ENCODE peak calls at places on chromosomes 1 and 21, in nine cellular contexts. P is astrocyte; Y is aorta; R is lower lobe of right lung; I is cardiac muscle cell; F is K562; Q is adrenal gland; K is sigmoid colon; U is CD8-positive, alpha-beta memory T cell. H is an unnamed sample.

GRCh38 chr1:243718893-243719292 is 131.2 kb downstream of the AKT3 start:
- DNase-seq in P (peak; percentile 94), Y (no peak), R (no peak), I (peak; percentile 86), F (no peak), Q (no peak), K (no peak), U (no peak), H (no peak)

GRCh38 chr1:22814176-22815042 is 103.8 kb downstream of the EPHB2 start:
- DNase-seq in P (peak; percentile 35), Y (peak; percentile 76), R (peak; percentile 77), I (no peak), F (no peak), Q (peak; percentile 89), K (peak; percentile 96), U (no peak), H (no peak)

GRCh38 chr1:36717431-36717830 is 234.7 kb upstream of the CSF3R start:
- DNase-seq in P (no peak), Y (no peak), R (no peak), I (no peak), F (no peak), Q (no peak), K (no peak), U (no peak), H (no peak)

GRCh38 chr1:209150114-209150513 is 433.4 kb upstream of the CAMK1G start:
- DNase-seq in P (peak; percentile 39), Y (no peak), R (no peak), I (peak; percentile 55), F (no peak), Q (no peak), K (no peak), U (no peak), H (peak; percentile 31)

GRCh38 chr21:44880762-44881585 is 7.5 kb upstream of the PTTG1IP start:
- DNase-seq in P (peak; percentile 80), Y (peak; percentile 38), R (no peak), I (peak; percentile 80), F (no peak), Q (no peak), K (peak; percentile 53), U (no peak), H (peak; percentile 25)

GRCh38 chr1:45957684-45958083 is 154.3 kb downstream of the MAST2 start:
- DNase-seq in P (no peak), Y (no peak), R (no peak), I (peak; percentile 15), F (no peak), Q (peak; percentile 75), K (no peak), U (no peak), H (no peak)

GRCh38 chr1:32763221-32763620 is 53.9 kb downstream of the YARS1 start:
- DNase-seq in P (no peak), Y (no peak), R (peak; percentile 3), I (no peak), F (no peak), Q (no peak), K (no peak), U (no peak), H (no peak)

GRCh38 chr1:247548092-247548491 is 842 bp upstream of the GCSAML start:
- DNase-seq in P (no peak), Y (no peak), R (no peak), I (no peak), F (peak; percentile 44), Q (no peak), K (no peak), U (no peak), H (no peak)

GRCh38 chr1:223189903-223190724 is 47.1 kb upstream of the TLR5 start:
- DNase-seq in P (peak; percentile 87), Y (no peak), R (no peak), I (no peak), F (no peak), Q (no peak), K (no peak), U (peak; percentile 59), H (peak; percentile 72)

GRCh38 chr1:39933956-39934941 is 20.7 kb upstream of the MFSD2A start:
- DNase-seq in P (peak; percentile 73), Y (peak; percentile 92), R (peak; percentile 92), I (peak; percentile 100), F (no peak), Q (peak; percentile 80), K (peak; percentile 91), U (no peak), H (peak; percentile 74)

GRCh38 chr1:214548988-214549387 is 2.4 kb downstream of the PTPN14 start:
- DNase-seq in P (peak; percentile 61), Y (no peak), R (peak; percentile 63), I (peak; percentile 49), F (no peak), Q (peak; percentile 85), K (peak; percentile 72), U (no peak), H (peak; percentile 47)

GRCh38 chr1:20190761-20191160 is 4.4 kb upstream of the PLA2G2C start:
- DNase-seq in P (no peak), Y (no peak), R (no peak), I (no peak), F (no peak), Q (no peak), K (no peak), U (no peak), H (no peak)

GRCh38 chr1:20188455-20188817 is 2.1 kb upstream of the PLA2G2C start:
- DNase-seq in P (no peak), Y (no peak), R (no peak), I (no peak), F (peak; percentile 38), Q (no peak), K (no peak), U (no peak), H (no peak)

GRCh38 chr1:20189664-20190063 is 3.3 kb upstream of the PLA2G2C start:
- DNase-seq in P (no peak), Y (no peak), R (no peak), I (no peak), F (no peak), Q (no peak), K (no peak), U (no peak), H (no peak)

GRCh38 chr1:20191266-20191665 is 4.9 kb upstream of the PLA2G2C start:
- DNase-seq in P (no peak), Y (no peak), R (no peak), I (no peak), F (no peak), Q (no peak), K (no peak), U (no peak), H (no peak)

GRCh38 chr1:20190256-20190655 is 3.9 kb upstream of the PLA2G2C start:
- DNase-seq in P (no peak), Y (no peak), R (no peak), I (no peak), F (no peak), Q (no peak), K (no peak), U (no peak), H (no peak)
- H3K27me3 ChIP-seq in P (peaks cover 48% of the 10 kb centered on the region), Y (no peaks in the 10 kb centered on the region), R (peaks cover 8% of the 10 kb centered on the region), I (no peaks in the 10 kb centered on the region), F (no peaks in the 10 kb centered on the region), Q (no peaks in the 10 kb centered on the region), K (no peaks in the 10 kb centered on the region), U (no peaks in the 10 kb centered on the region), H (peaks cover 3% of the 10 kb centered on the region)

DNA sequence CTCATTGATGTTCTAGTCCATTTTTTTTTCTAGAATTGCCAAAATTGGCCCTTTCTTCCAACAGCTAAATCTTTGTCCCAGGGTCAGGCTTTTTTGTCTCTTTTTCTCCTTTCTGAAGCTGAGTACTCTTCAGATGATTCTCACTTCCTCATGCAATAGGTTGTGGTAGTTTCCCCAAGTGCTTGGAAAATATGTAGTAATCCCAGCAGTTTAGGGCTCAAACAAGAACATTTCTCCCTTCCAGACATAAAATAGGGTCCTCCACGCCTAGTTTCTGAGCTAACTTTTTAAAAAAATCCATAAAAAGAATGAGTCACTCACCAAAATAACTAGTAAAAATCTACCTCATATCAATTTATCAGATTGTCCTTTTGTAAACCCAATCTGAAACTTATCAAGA is 10.0 kb upstream of the MCOLN3 start:
- DNase-seq in P (no peak), Y (no peak), R (no peak), I (no peak), F (no peak), Q (no peak), K (no peak), U (no peak), H (no peak)
- H3K27me3 ChIP-seq in P (no peaks in the 10 kb centered on the region), Y (no peaks in the 10 kb centered on the region), R (no peaks in the 10 kb centered on the region), I (no peaks in the 10 kb centered on the region), F (no peaks in the 10 kb centered on the region), Q (no peaks in the 10 kb centered on the region), K (no peaks in the 10 kb centered on the region), U (no peaks in the 10 kb centered on the region), H (no peaks in the 10 kb centered on the region)

DNA sequence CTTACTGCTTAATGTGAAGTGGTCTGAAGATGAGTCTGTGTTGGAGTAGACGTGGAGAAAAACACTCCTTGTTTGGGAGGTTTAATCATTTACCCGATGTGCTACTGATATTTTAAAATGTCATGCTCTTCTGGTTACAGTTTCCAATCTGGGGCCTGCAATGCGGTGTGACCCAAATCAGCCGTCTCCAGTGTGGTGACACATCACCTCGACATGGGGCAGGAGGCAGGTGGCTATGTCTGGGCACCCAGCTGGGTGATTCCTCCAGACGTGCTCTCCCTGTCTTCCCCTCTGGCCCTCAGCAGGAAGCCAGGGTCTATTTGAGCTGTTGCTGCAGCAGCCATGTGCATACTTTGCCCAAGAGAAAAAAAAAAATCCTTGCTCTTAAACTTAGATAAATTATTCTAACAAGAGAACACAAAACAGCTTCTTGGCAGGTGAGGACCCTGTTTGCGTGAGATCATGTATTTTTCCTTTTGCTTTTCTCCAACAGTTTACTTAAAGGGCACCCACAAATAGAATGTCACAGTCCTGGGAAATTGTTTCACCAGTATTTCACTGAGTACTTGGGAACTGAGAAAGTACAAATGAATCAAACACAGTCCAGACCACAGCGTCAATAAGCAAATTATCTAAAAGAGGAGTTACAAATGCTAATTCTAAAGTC is 38.9 kb upstream of the MAP10 start:
- DNase-seq in P (peak; percentile 38), Y (no peak), R (no peak), I (no peak), F (no peak), Q (no peak), K (no peak), U (no peak), H (no peak)
- H3K27me3 ChIP-seq in P (no peaks in the 10 kb centered on the region), Y (no peaks in the 10 kb centered on the region), R (no peaks in the 10 kb centered on the region), I (no peaks in the 10 kb centered on the region), F (no peaks in the 10 kb centered on the region), Q (no peaks in the 10 kb centered on the region), K (no peaks in the 10 kb centered on the region), U (no peaks in the 10 kb centered on the region), H (no peaks in the 10 kb centered on the region)

GRCh38 chr1:69569983-69570755 is 2.4 kb downstream of the LRRC7 start:
- DNase-seq in P (peak; percentile 29), Y (no peak), R (no peak), I (peak; percentile 47), F (no peak), Q (no peak), K (no peak), U (no peak), H (no peak)

GRCh38 chr1:69569281-69569970 is 1.7 kb downstream of the LRRC7 start:
- DNase-seq in P (no peak), Y (no peak), R (no peak), I (peak; percentile 3), F (peak; percentile 4), Q (no peak), K (no peak), U (no peak), H (no peak)

GRCh38 chr1:69572921-69573320 is 5.2 kb downstream of the LRRC7 start:
- DNase-seq in P (no peak), Y (no peak), R (no peak), I (peak; percentile 9), F (no peak), Q (no peak), K (no peak), U (no peak), H (no peak)

GRCh38 chr1:69567847-69568434 is at the start of gene LRRC7:
- DNase-seq in P (no peak), Y (no peak), R (no peak), I (peak; percentile 2), F (peak; percentile 31), Q (no peak), K (no peak), U (no peak), H (no peak)

GRCh38 chr1:69568435-69569280 is 936 bp downstream of the LRRC7 start:
- DNase-seq in P (no peak), Y (no peak), R (no peak), I (peak; percentile 3), F (peak; percentile 12), Q (no peak), K (no peak), U (no peak), H (no peak)
- H3K27me3 ChIP-seq in P (peaks cover 28% of the 10 kb centered on the region), Y (no peaks in the 10 kb centered on the region), R (peaks cover 48% of the 10 kb centered on the region), I (peaks cover 90% of the 10 kb centered on the region), F (no peaks in the 10 kb centered on the region), Q (peaks cover 21% of the 10 kb centered on the region), K (no peaks in the 10 kb centered on the region), U (no peaks in the 10 kb centered on the region), H (peaks cover 42% of the 10 kb centered on the region)

H was measured in MG63.